ENCODE peak calls at places on chromosomes 1 and 21, in four cellular contexts. O is HEK293T, S is NCI-H748 treated with DMSO at 0.1 percent for 48 hours, K is globus pallidus. X is an unnamed sample.

GRCh38 chr1:219670426-219671149 is 57.7 kb upstream of the ZC3H11B start:
- DNase-seq in O (no peak), S (no peak), K (no peak), X (no peak)

GRCh38 chr1:204478166-204478899 is 16.3 kb downstream of the PIK3C2B start:
- DNase-seq in O (no peak), S (no peak), K (no peak), X (no peak)

GRCh38 chr1:46615735-46616134 is 876 bp downstream of the MOB3C start:
- DNase-seq in O (no peak), S (no peak), K (no peak), X (no peak)

GRCh38 chr1:246170574-246171261 is 336.4 kb downstream of the SMYD3 start:
- DNase-seq in K (no peak), S (no peak), O (no peak), X (no peak)

GRCh38 chr1:23720256-23720995 is 22.8 kb upstream of the ELOA start:
- DNase-seq in O (no peak), S (no peak), K (no peak), X (peak)

GRCh38 chr1:3019007-3019515 is 2.2 kb upstream of the ACTRT2 start:
- DNase-seq in K (no peak), S (no peak), O (no peak), X (no peak)

GRCh38 chr21:32768530-32768929 is 3.0 kb downstream of the PAXBP1 start:
- DNase-seq in O (no peak), S (no peak), K (no peak), X (no peak)

GRCh38 chr21:45595574-45596295 is 47.8 kb upstream of the PCBP3 start:
- DNase-seq in O (no peak), S (no peak), K (no peak), X (no peak)

GRCh38 chr1:115189814-115190541 is 100.7 kb upstream of the TSPAN2 start:
- DNase-seq in O (no peak), K (no peak), S (no peak), X (peak)

GRCh38 chr1:26021647-26022403 is at the start of gene EXTL1:
- DNase-seq in O (peak), S (no peak), K (no peak), X (no peak)

GRCh38 chr1:168509875-168510594 is 33.8 kb downstream of the XCL2 start:
- DNase-seq in O (no peak), S (no peak), K (no peak), X (no peak)

GRCh38 chr1:34864759-34865158 is 5.2 kb upstream of the SMIM12 start:
- DNase-seq in S (no peak), K (no peak), O (no peak), X (no peak)

GRCh38 chr1:223811634-223812101 is 34.1 kb downstream of the TP53BP2 start:
- DNase-seq in K (peak), O (peak), S (no peak), X (peak)

GRCh38 chr21:45971487-45972352 is 9.8 kb upstream of the COL6A1 start:
- DNase-seq in O (no peak), S (no peak), K (no peak), X (no peak)

GRCh38 chr1:228394571-228395394 is 11.9 kb downstream of the TRIM11 start:
- DNase-seq in S (no peak), O (no peak), K (no peak), X (no peak)

GRCh38 chr1:22131875-22132486 is 10.9 kb downstream of the WNT4 start:
- DNase-seq in O (peak), K (no peak), S (peak), X (peak)

GRCh38 chr1:153958961-153959260 is 499 bp upstream of the CRTC2 start:
- DNase-seq in O (no peak), K (no peak), S (no peak), X (no peak)

GRCh38 chr1:228268891-228269285 is 61.0 kb downstream of the OBSCN start:
- DNase-seq in O (no peak), K (no peak), S (no peak), X (no peak)

GRCh38 chr21:34523019-34523418 is 11.0 kb upstream of the KCNE1 start:
- DNase-seq in O (no peak), S (no peak), K (no peak), X (no peak)

GRCh38 chr1:6614019-6614952 is 755 bp downstream of the PHF13 start:
- DNase-seq in O (peak), S (no peak), K (peak), X (no peak)

GRCh38 chr1:203083463-203083921 is 2.3 kb downstream of the MYOG start:
- DNase-seq in K (no peak), S (no peak), O (no peak), X (no peak)

GRCh38 chr1:26184086-26184485 is 6.3 kb upstream of the CATSPER4 start:
- DNase-seq in O (no peak), K (no peak), S (no peak), X (no peak)

GRCh38 chr21:25970254-25970930 is 200.2 kb downstream of the APP start:
- DNase-seq in K (peak), S (no peak), O (no peak), X (no peak)

GRCh38 chr1:153312569-153313186 is at the start of gene PGLYRP3:
- DNase-seq in S (no peak), O (no peak), K (no peak), X (peak)

GRCh38 chr1:84539972-84540371 is 33.6 kb upstream of the GNG5 start:
- DNase-seq in O (no peak), K (no peak), S (no peak), X (no peak)

GRCh38 chr1:113219377-113219776 is 146.4 kb downstream of the LRIG2 start:
- DNase-seq in K (no peak), S (no peak), O (peak), X (no peak)

GRCh38 chr1:31221072-31221471 is 18.6 kb downstream of the NKAIN1 start:
- DNase-seq in O (no peak), S (no peak), K (no peak), X (peak)

GRCh38 chr1:8418301-8418700 is 100.4 kb downstream of the SLC45A1 start:
- DNase-seq in K (no peak), S (no peak), O (no peak), X (no peak)